ENCODE peak calls at places on chromosomes 5 and 9, in seven cellular contexts. P, L, B, Q, C, D and E are unnamed samples.

GRCh38 chr5:58505971-58506640 is 14.9 kb downstream of the GAPT start:
- DNase-seq in P (no peak), L (no peak), B (no peak), Q (no peak), C (no peak), D (no peak), E (no peak)

GRCh38 chr5:17227868-17228267 is 10.4 kb downstream of the BASP1 start:
- DNase-seq in P (no peak), L (no peak), B (no peak), Q (no peak), C (no peak), D (no peak), E (no peak)

GRCh38 chr5:77630246-77631165 is 8.0 kb downstream of the OTP start:
- DNase-seq in P (peak; percentile 83), L (no peak), B (peak; percentile 61), Q (peak; percentile 78), C (peak; percentile 63), D (peak; percentile 46), E (no peak)

GRCh38 chr5:138503487-138504270 is 38.4 kb downstream of the EGR1 start:
- DNase-seq in P (peak; percentile 63), L (peak; percentile 57), B (peak; percentile 42), Q (peak; percentile 80), C (no peak), D (peak; percentile 76), E (peak; percentile 75)

GRCh38 chr9:115730396-115730795 is 423.2 kb upstream of the PAPPA start:
- DNase-seq in P (no peak), L (no peak), B (no peak), Q (no peak), C (no peak), D (no peak), E (no peak)

GRCh38 chr5:142960309-142960696 is 190.1 kb downstream of the ARHGAP26 start:
- DNase-seq in P (no peak), L (no peak), B (peak; percentile 68), Q (no peak), C (no peak), D (peak; percentile 72), E (peak; percentile 86)

GRCh38 chr9:72442212-72442607 is 77.2 kb upstream of the ZFAND5 start:
- DNase-seq in P (no peak), L (no peak), B (peak; percentile 68), Q (peak; percentile 92), C (no peak), D (peak; percentile 84), E (peak; percentile 88)

GRCh38 chr9:116870566-116870965 is 183.5 kb downstream of the TRIM32 start:
- DNase-seq in P (peak; percentile 77), L (no peak), B (peak; percentile 98), Q (peak; percentile 93), C (peak; percentile 46), D (no peak), E (no peak)

GRCh38 chr5:19928556-19929421 is 59.2 kb downstream of the CDH18 start:
- DNase-seq in P (no peak), L (no peak), B (no peak), Q (peak; percentile 29), C (no peak), D (peak; percentile 93), E (peak; percentile 92)

GRCh38 chr5:174000078-174000477 is 11.1 kb downstream of the C5orf47 start:
- DNase-seq in P (no peak), L (no peak), B (no peak), Q (no peak), C (no peak), D (no peak), E (no peak)

DNA sequence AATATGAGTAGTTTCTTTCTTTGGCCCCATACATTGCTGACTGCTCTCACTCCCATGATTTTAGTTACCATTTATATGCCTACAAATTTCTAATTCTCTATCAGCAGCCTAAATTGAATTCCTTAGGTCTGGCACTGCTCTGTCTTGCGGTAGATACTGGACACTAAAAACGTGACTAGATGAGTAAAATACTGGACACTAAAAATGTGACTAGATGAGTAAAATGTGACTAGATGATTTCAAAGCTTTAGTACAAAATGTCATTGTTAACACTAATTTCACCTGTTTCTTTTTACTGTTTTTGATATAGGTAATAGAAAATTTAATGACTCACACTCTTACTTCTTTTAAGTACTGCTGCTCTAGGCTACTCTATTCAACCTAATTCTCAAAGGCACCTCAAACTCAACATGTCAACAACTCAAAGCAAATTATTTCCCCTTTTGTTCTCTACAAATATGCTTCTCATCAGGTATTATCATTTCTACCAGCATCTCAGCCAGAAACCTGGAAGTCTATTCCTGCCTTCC is 31.4 kb upstream of the GOLGA1 start:
- DNase-seq in P (no peak), L (no peak), B (no peak), Q (no peak), C (no peak), D (no peak), E (no peak)
- H3K4ac ChIP-seq in P (no peak overlapping the region), L (no peak overlapping the region), B (no peak overlapping the region), Q (no peak overlapping the region), C (no peak overlapping the region), D (no peak overlapping the region), E (no peak overlapping the region)

GRCh38 chr9:31629292-31629691 is 755.2 kb upstream of the ACO1 start:
- DNase-seq in P (no peak), L (no peak), B (no peak), Q (no peak), C (no peak), D (no peak), E (no peak)
- H3K4ac ChIP-seq in P (no peak overlapping the region), L (no peak overlapping the region), B (no peak overlapping the region), Q (no peak overlapping the region), C (no peak overlapping the region), D (no peak overlapping the region), E (no peak overlapping the region)

DNA sequence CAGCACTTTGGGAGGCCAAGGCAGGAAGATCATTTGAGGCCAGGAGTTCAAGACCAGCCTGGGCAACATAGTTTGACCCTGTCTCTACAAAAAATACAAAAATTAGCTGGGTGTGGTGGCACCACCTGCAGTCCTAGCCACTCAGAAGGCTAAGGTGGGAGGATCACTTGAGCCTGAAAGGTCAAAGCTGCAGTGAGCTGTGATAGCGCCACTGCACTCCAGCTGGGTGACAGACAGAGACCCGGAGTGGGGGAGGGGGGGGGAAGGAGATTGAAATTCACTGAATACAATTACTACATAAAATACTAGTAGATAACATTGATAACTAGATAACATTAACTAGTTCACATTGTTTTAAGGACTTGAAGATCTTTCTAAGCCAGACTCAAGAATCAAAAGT is 345.6 kb downstream of the BNC2 start:
- DNase-seq in P (no peak), L (no peak), B (no peak), Q (peak; percentile 84), C (no peak), D (no peak), E (no peak)
- H3K4ac ChIP-seq in P (no peak overlapping the region), L (no peak overlapping the region), B (no peak overlapping the region), Q (no peak overlapping the region), C (no peak overlapping the region), D (no peak overlapping the region), E (no peak overlapping the region)

GRCh38 chr9:135676891-135677290 is 13.8 kb downstream of the LCN9 start:
- DNase-seq in P (no peak), L (no peak), B (no peak), Q (no peak), C (no peak), D (no peak), E (no peak)

GRCh38 chr9:135673941-135674340 is 10.8 kb downstream of the LCN9 start:
- DNase-seq in P (no peak), L (no peak), B (no peak), Q (no peak), C (no peak), D (no peak), E (no peak)

GRCh38 chr9:135677641-135678168 is 14.6 kb downstream of the LCN9 start:
- DNase-seq in P (no peak), L (no peak), B (no peak), Q (no peak), C (no peak), D (no peak), E (no peak)

GRCh38 chr9:135671591-135672041 is 8.5 kb downstream of the LCN9 start:
- DNase-seq in P (peak; percentile 87), L (no peak), B (no peak), Q (peak; percentile 74), C (peak; percentile 86), D (no peak), E (no peak)

DNA sequence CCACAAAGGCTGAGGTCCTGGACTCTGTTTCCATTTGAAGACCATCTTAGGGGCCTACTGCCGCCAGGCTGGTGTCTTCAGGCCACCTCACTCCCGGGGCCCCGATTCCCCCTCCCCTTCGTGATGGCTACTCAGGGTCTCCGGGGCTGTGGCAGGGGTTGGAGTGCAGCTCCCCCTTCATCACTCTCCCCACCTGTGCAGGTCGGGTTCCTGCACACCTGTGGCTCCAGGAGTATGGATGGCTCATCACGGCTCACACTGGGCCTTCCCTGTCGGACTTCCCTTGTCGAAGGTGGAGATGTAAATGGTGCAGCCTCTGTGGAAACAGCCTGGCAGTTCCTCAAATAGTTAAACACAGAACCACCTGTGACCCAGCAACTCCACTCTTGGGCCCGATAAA is 11.9 kb downstream of the LCN9 start:
- DNase-seq in P (no peak), L (no peak), B (no peak), Q (no peak), C (no peak), D (no peak), E (no peak)
- H3K4ac ChIP-seq in P (no peak overlapping the region), L (no peak overlapping the region), B (no peak overlapping the region), Q (no peak overlapping the region), C (no peak overlapping the region), D (no peak overlapping the region), E (no peak overlapping the region)

GRCh38 chr9:128636556-128637530 is 19.8 kb downstream of the DYNC2I2 start:
- DNase-seq in P (no peak), L (no peak), B (no peak), Q (no peak), C (no peak), D (no peak), E (no peak)
- H3K4ac ChIP-seq in P (no peak overlapping the region), L (no peak overlapping the region), B (no peak overlapping the region), Q (no peak overlapping the region), C (no peak overlapping the region), D (no peak overlapping the region), E (peak overlapping the region; percentile 100)

DNA sequence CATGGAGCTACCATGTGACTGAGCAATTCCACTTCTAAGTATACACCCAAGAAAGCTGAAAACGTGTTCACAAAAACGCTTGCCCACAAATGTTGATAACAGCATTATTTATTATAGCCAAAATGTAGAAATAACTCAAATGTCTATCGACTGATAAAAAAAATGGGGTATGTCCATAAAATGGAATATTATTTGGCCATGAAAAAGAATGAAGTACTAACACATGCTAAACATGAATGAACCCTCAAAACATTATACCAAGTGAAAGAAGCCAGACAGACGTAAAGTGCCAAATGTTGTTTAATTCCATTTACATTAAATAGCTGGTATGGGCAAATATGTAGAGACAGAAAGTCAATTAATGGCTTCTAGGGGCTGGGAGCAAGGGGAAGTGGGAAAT is 184.9 kb upstream of the IRX2 start:
- DNase-seq in P (no peak), L (no peak), B (no peak), Q (no peak), C (no peak), D (no peak), E (no peak)
- H3K4ac ChIP-seq in P (no peak overlapping the region), L (no peak overlapping the region), B (no peak overlapping the region), Q (no peak overlapping the region), C (no peak overlapping the region), D (no peak overlapping the region), E (no peak overlapping the region)